ENCODE peak calls at places on chromosomes 1 and 21, in four cellular contexts. Q is A172, E is CMK, R is T-helper 2 cell. D is an unnamed sample.

GRCh38 chr1:55720243-55720642 is 505.1 kb upstream of the USP24 start:
- DNase-seq in E (no peak), R (no peak), Q (no peak), D (no peak)

GRCh38 chr1:967466-968343 is 1.4 kb downstream of the PLEKHN1 start:
- DNase-seq in E (no peak), R (no peak), Q (no peak), D (no peak)

GRCh38 chr1:231387770-231388669 is 34.1 kb downstream of the EGLN1 start:
- DNase-seq in Q (peak), R (no peak), E (no peak), D (no peak)

GRCh38 chr1:205986291-205986690 is 16.9 kb downstream of the RAB7B start:
- DNase-seq in R (no peak), Q (no peak), E (no peak), D (no peak)

GRCh38 chr1:43836267-43836951 is 97.2 kb upstream of the ARTN start:
- DNase-seq in E (no peak), R (peak), Q (peak), D (peak)

GRCh38 chr1:203769505-203770343 is 4.7 kb downstream of the LAX1 start:
- DNase-seq in R (no peak), Q (peak), E (no peak), D (peak)

GRCh38 chr1:31529999-31530705 is 46.2 kb upstream of the TINAGL1 start:
- DNase-seq in Q (no peak), R (no peak), E (no peak), D (no peak)

GRCh38 chr21:21205604-21206003 is 207.4 kb downstream of the NCAM2 start:
- DNase-seq in R (no peak), E (no peak), Q (no peak), D (no peak)

GRCh38 chr1:60044881-60045280 is 28.7 kb downstream of the C1orf87 start:
- DNase-seq in R (no peak), Q (no peak), E (no peak), D (no peak)

GRCh38 chr21:42055425-42055824 is 15.7 kb upstream of the UMODL1 start:
- DNase-seq in E (no peak), R (no peak), Q (no peak), D (no peak)

GRCh38 chr1:40653851-40654537 is 11.5 kb downstream of the RIMS3 start:
- DNase-seq in R (no peak), Q (no peak), E (no peak), D (no peak)

GRCh38 chr1:33466159-33466558 is 6.3 kb upstream of the ZSCAN20 start:
- DNase-seq in R (no peak), E (no peak), Q (no peak), D (no peak)

GRCh38 chr1:100009458-100009857 is 39.7 kb downstream of the SLC35A3 start:
- DNase-seq in E (no peak), R (no peak), Q (no peak), D (no peak)

GRCh38 chr1:39270368-39270767 is 65.9 kb downstream of the MACF1 start:
- DNase-seq in R (no peak), E (no peak), Q (no peak), D (no peak)

GRCh38 chr1:63829349-63830327 is 55.8 kb downstream of the ROR1 start:
- DNase-seq in Q (no peak), E (no peak), R (no peak), D (no peak)

GRCh38 chr1:21620461-21620860 is 48.7 kb downstream of the RAP1GAP start:
- DNase-seq in R (no peak), E (no peak), Q (no peak), D (no peak)

GRCh38 chr1:10128081-10128765 is 82.1 kb upstream of the KIF1B start:
- DNase-seq in E (no peak), Q (no peak), R (no peak), D (no peak)

GRCh38 chr1:241802849-241803248 is 45.2 kb upstream of the EXO1 start:
- DNase-seq in E (no peak), Q (no peak), R (no peak), D (no peak)

GRCh38 chr1:241817331-241817792 is 30.6 kb upstream of the EXO1 start:
- DNase-seq in R (no peak), E (no peak), Q (no peak), D (no peak)

GRCh38 chr1:226611301-226611700 is 62.7 kb downstream of the STUM start:
- DNase-seq in E (no peak), R (no peak), Q (no peak), D (no peak)

GRCh38 chr1:23591460-23592208 is 32.3 kb upstream of the ID3 start:
- DNase-seq in R (peak), Q (no peak), E (no peak), D (no peak)

GRCh38 chr1:38037481-38037939 is 9.1 kb downstream of the POU3F1 start:
- DNase-seq in E (no peak), Q (no peak), R (no peak), D (no peak)

GRCh38 chr1:107432108-107432507 is 291.3 kb downstream of the NTNG1 start:
- DNase-seq in E (no peak), R (no peak), Q (no peak), D (no peak)

GRCh38 chr21:31735518-31735992 is 3.6 kb upstream of the SCAF4 start:
- DNase-seq in E (no peak), R (no peak), Q (no peak), D (no peak)

GRCh38 chr1:179476484-179476883 is 99.3 kb downstream of the NPHS2 start:
- DNase-seq in Q (no peak), E (no peak), R (no peak), D (no peak)

GRCh38 chr1:44076093-44076492 is 42.5 kb upstream of the KLF17 start:
- DNase-seq in E (no peak), R (no peak), Q (peak), D (no peak)

GRCh38 chr1:24266398-24266941 is 52.7 kb upstream of the GRHL3 start:
- DNase-seq in R (no peak), E (no peak), Q (peak), D (no peak)

GRCh38 chr1:34844252-34844634 is 15.3 kb downstream of the SMIM12 start:
- DNase-seq in E (no peak), Q (no peak), R (no peak), D (no peak)

GRCh38 chr1:224182057-224182865 is 779 bp upstream of the DEGS1 start:
- DNase-seq in R (peak), Q (peak), E (no peak), D (no peak)

D was measured in GF-D8.